ENCODE peak calls at places on chromosomes 2 and 18, in six cellular contexts. J is neural progenitor cell, O is H9, Y is coronary artery, E is SK-N-SH, W is AG09309. N is an unnamed sample.

GRCh38 chr18:69898241-69898861 is 49.3 kb downstream of the CD226 start:
- DNase-seq in Y (no peak), J (no peak), W (no peak), O (no peak), E (no peak), N (no peak)

GRCh38 chr2:29660216-29660615 is 261.2 kb downstream of the ALK start:
- DNase-seq in Y (no peak), W (no peak), J (no peak), O (no peak), E (no peak), N (no peak)

GRCh38 chr2:142307086-142307485 is 176.3 kb upstream of the LRP1B start:
- DNase-seq in Y (no peak), W (no peak), E (no peak), O (no peak), J (no peak), N (no peak)

GRCh38 chr18:32372381-32373061 is 98.2 kb downstream of the GAREM1 start:
- DNase-seq in Y (no peak), W (no peak), J (no peak), E (no peak), O (no peak), N (peak)

GRCh38 chr2:161416633-161417427 is 733 bp downstream of the TBR1 start:
- DNase-seq in O (peak), W (no peak), J (peak), Y (no peak), E (peak), N (no peak)

GRCh38 chr2:117983040-117983439 is 30.8 kb downstream of the CCDC93 start:
- DNase-seq in O (no peak), Y (no peak), J (no peak), E (no peak), W (no peak), N (no peak)

GRCh38 chr2:95260028-95261023 is 13.9 kb upstream of the PROM2 start:
- DNase-seq in O (no peak), E (peak), W (no peak), Y (peak), J (no peak), N (no peak)

GRCh38 chr2:11588228-11589110 is 54.6 kb downstream of the GREB1 start:
- DNase-seq in J (no peak), E (no peak), Y (no peak), O (peak), W (no peak), N (no peak)

GRCh38 chr18:45962866-45963265 is 4.3 kb downstream of the EPG5 start:
- DNase-seq in O (no peak), J (no peak), E (no peak), W (no peak), Y (no peak), N (no peak)

GRCh38 chr2:177263451-177264208 is 897 bp downstream of the NFE2L2 start:
- DNase-seq in W (peak), J (peak), O (peak), E (peak), Y (peak), N (peak)

GRCh38 chr2:137228566-137228965 is 463.2 kb downstream of the THSD7B start:
- DNase-seq in J (no peak), O (no peak), Y (no peak), E (no peak), W (no peak), N (no peak)

GRCh38 chr2:65103013-65103720 is 26.7 kb downstream of the RAB1A start:
- DNase-seq in Y (no peak), E (no peak), O (no peak), W (no peak), J (peak), N (peak)

GRCh38 chr2:160252278-160252887 is 52.3 kb upstream of the ITGB6 start:
- DNase-seq in E (peak), J (peak), W (no peak), O (no peak), Y (no peak), N (no peak)

DNA sequence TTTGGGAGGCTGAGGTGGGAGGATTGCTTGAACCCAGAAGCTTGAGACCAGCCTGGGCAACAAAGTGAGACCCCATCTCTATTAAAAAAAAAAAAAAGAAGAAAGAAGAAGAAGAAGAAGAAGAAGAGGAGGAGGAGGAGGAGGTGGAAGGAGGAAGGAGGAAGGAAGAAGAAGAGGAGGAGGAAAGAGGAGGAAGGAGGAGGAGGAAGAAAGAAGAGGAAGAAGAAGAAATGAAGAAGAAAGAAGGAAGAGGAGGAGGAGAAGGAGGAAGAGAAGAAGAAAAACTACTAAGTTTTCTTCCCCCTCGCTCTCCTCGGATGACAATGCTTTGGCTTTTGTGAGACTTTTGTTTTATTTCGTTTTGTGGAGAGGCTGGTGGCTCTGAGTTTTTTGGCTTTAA is 30.1 kb upstream of the EFHD1 start:
- DNase-seq in E (no peak), O (no peak), W (no peak), J (no peak), Y (no peak), N (no peak)
- TF ChIP-seq CTCF in E (no peak), O (no peak), W (no peak), J (no peak), Y (no peak), N (no peak)

GRCh38 chr2:156155319-156155718 is 177.2 kb downstream of the NR4A2 start:
- DNase-seq in O (no peak), Y (no peak), J (no peak), E (no peak), W (no peak), N (no peak)

GRCh38 chr2:156151351-156151750 is 181.2 kb downstream of the NR4A2 start:
- DNase-seq in Y (no peak), W (no peak), E (no peak), O (no peak), J (no peak), N (no peak)

GRCh38 chr2:156157670-156158069 is 174.9 kb downstream of the NR4A2 start:
- DNase-seq in W (no peak), O (no peak), E (no peak), Y (no peak), J (peak), N (no peak)

GRCh38 chr2:156156580-156156979 is 175.9 kb downstream of the NR4A2 start:
- DNase-seq in W (no peak), J (peak), O (no peak), E (no peak), Y (no peak), N (no peak)
- TF ChIP-seq CTCF in W (no peak), J (peak), O (peak), E (no peak), Y (no peak), N (peak)

DNA sequence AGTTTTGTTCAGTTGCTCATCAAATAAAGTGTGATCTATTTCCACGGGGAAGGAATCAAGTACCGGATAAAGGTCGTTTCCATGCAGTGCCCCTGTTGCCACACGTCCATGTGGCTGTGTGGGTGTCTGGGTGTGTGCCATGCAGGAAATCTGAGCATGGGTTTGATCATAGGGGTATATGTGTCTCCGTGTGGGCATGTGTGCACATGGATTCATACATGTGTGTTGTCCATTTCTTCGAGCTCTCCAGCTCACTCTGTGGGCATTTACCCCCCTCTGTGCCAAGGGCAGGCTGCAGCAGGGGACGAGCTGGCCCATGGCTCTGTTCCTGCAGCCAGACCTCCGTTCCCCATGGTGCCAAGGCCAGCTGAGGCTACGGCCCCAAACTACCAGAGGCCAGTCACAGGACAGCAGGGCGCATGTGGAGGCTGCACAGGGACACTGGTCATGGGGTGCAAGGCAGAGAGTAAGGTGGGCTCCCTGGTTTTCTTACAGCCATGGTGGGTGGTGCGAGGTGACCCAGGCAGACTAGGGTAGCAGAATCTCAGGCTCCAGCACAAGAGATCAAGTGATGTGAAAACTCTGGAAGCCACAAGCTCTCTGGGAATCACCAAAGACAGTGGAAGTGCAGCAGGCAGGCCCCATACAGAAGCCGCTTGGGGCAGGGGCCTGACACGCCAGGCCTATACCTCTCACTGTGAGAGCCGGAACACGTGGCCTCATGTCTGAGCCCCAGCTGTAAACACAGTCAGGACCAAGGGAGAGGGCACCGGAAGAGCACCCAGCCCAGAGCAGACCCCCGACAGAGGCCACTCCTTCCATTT is 66.4 kb upstream of the RAB6C start:
- DNase-seq in E (no peak), W (no peak), J (no peak), O (no peak), Y (no peak), N (no peak)
- TF ChIP-seq CTCF in E (no peak), W (no peak), J (no peak), O (no peak), Y (no peak), N (no peak)

GRCh38 chr2:234288974-234289455 is 207.9 kb downstream of the ARL4C start:
- DNase-seq in O (peak), J (peak), E (peak), W (no peak), Y (no peak), N (peak)
- TF ChIP-seq CTCF in O (peak), J (peak), E (peak), W (peak), Y (no peak), N (peak)

GRCh38 chr18:48317781-48318381 is 91.3 kb downstream of the ZBTB7C start:
- DNase-seq in E (no peak), J (no peak), O (no peak), Y (no peak), W (no peak), N (no peak)
- TF ChIP-seq CTCF in E (peak), J (peak), O (peak), Y (no peak), W (no peak), N (peak)

DNA sequence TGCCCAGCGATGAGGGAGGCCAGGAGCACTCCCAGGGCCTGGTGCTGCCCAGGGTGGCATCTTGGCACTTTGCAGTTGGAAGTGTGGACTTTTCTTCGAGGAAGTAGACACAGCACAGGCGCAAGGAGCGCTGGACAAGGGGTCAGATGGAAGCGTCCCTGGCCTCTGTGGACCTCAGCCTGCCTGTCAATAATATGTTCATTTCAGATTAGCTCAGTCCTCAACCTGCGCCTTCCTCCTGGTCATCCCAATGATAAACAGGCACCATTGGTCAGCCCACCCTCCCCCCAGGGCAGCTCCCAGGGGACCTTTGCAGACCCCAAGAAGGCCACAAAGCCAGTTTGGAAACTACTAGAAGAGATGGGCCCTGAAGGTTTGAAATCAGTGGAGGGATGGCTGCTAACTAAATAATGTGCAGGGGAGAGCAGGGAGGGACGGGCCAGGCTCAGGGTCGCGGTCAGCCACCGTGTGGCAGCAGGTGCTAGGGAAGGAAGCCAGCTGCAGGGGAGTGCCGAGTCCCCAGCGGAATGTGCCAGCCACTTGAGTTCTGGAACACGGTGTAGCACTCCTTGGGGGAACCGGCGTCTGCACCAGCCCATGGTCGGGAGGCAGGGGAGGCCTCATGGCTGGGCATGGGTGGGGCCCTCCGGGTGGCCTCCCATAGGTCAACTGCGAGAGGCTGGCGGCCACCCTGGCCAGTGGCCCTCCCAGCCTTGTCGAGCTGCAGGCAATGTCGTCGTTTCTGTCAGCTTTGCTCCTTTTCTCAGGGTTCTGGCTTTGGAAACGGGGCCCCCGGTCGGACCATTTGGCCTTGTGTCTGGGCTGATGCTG is 59.9 kb downstream of the ADI1 start:
- DNase-seq in Y (no peak), J (peak), O (peak), E (peak), W (no peak), N (no peak)
- TF ChIP-seq CTCF in Y (no peak), J (peak), O (peak), E (no peak), W (no peak), N (peak)

GRCh38 chr2:127929449-127929848 is 43.7 kb upstream of the AMMECR1L start:
- DNase-seq in J (no peak), O (no peak), Y (no peak), W (no peak), E (no peak), N (no peak)

GRCh38 chr2:127927415-127927814 is 41.7 kb upstream of the AMMECR1L start:
- DNase-seq in E (no peak), Y (no peak), J (no peak), O (no peak), W (no peak), N (no peak)

GRCh38 chr2:127935337-127935736 is 49.6 kb upstream of the AMMECR1L start:
- DNase-seq in W (no peak), Y (no peak), O (no peak), J (no peak), E (no peak), N (no peak)

GRCh38 chr2:127932199-127932877 is 46.6 kb upstream of the AMMECR1L start:
- DNase-seq in J (no peak), W (peak), O (no peak), Y (no peak), E (no peak), N (peak)
- TF ChIP-seq CTCF in J (no peak), W (no peak), O (no peak), Y (no peak), E (no peak), N (no peak)

N was measured in LNCaP clone FGC.